ENCODE peak calls at places on chromosomes 16 and 17, in eight cellular contexts. One of them, this sample, is unnamed.

GRCh38 chr17:61456688-61457225 is 4.5 kb downstream of the TBX4 start:
- DNase-seq in heart right ventricle: no peak
- DNase-seq in dorsolateral prefrontal cortex: no peak
- DNase-seq in psoas muscle: no peak
- DNase-seq in GM23338: no peak
- DNase-seq in AG04450: no peak
- DNase-seq in CD4-positive, CD25-positive, alpha-beta regulatory T cell: no peak
- DNase-seq in aorta: no peak
- DNase-seq in this sample: no peak

GRCh38 chr17:28247671-28248556 is 71.1 kb upstream of the TMEM97 start:
- DNase-seq in heart right ventricle: no peak
- DNase-seq in dorsolateral prefrontal cortex: no peak
- DNase-seq in psoas muscle: no peak
- DNase-seq in GM23338: peak; percentile 48
- DNase-seq in AG04450: no peak
- DNase-seq in CD4-positive, CD25-positive, alpha-beta regulatory T cell: no peak
- DNase-seq in aorta: peak; percentile 33
- DNase-seq in this sample: no peak

GRCh38 chr17:78716814-78717393 is 65.2 kb downstream of the CYTH1 start:
- DNase-seq in heart right ventricle: peak; percentile 73
- DNase-seq in dorsolateral prefrontal cortex: peak; percentile 93
- DNase-seq in psoas muscle: peak; percentile 76
- DNase-seq in GM23338: peak; percentile 36
- DNase-seq in AG04450: no peak
- DNase-seq in CD4-positive, CD25-positive, alpha-beta regulatory T cell: peak; percentile 30
- DNase-seq in aorta: peak; percentile 62
- DNase-seq in this sample: peak; percentile 29

GRCh38 chr17:78164748-78165607 is 3.4 kb upstream of the SYNGR2 start:
- DNase-seq in heart right ventricle: no peak
- DNase-seq in dorsolateral prefrontal cortex: no peak
- DNase-seq in psoas muscle: no peak
- DNase-seq in GM23338: no peak
- DNase-seq in AG04450: no peak
- DNase-seq in CD4-positive, CD25-positive, alpha-beta regulatory T cell: no peak
- DNase-seq in aorta: no peak
- DNase-seq in this sample: no peak

GRCh38 chr16:55376045-55376444 is 52.0 kb downstream of the IRX6 start:
- DNase-seq in heart right ventricle: no peak
- DNase-seq in dorsolateral prefrontal cortex: no peak
- DNase-seq in psoas muscle: no peak
- DNase-seq in GM23338: no peak
- DNase-seq in AG04450: no peak
- DNase-seq in CD4-positive, CD25-positive, alpha-beta regulatory T cell: no peak
- DNase-seq in aorta: no peak
- DNase-seq in this sample: no peak

GRCh38 chr17:39739020-39739884 is 1.5 kb downstream of the GRB7 start:
- DNase-seq in heart right ventricle: no peak
- DNase-seq in dorsolateral prefrontal cortex: no peak
- DNase-seq in psoas muscle: no peak
- DNase-seq in GM23338: peak; percentile 93
- DNase-seq in AG04450: no peak
- DNase-seq in CD4-positive, CD25-positive, alpha-beta regulatory T cell: no peak
- DNase-seq in aorta: peak; percentile 53
- DNase-seq in this sample: no peak

GRCh38 chr16:70749681-70750601 is 51.0 kb downstream of the VAC14 start:
- DNase-seq in heart right ventricle: no peak
- DNase-seq in dorsolateral prefrontal cortex: no peak
- DNase-seq in psoas muscle: no peak
- DNase-seq in GM23338: peak; percentile 37
- DNase-seq in AG04450: no peak
- DNase-seq in CD4-positive, CD25-positive, alpha-beta regulatory T cell: no peak
- DNase-seq in aorta: no peak
- DNase-seq in this sample: no peak

GRCh38 chr16:3769013-3769412 is 51.7 kb upstream of the TRAP1 start:
- DNase-seq in heart right ventricle: no peak
- DNase-seq in dorsolateral prefrontal cortex: no peak
- DNase-seq in psoas muscle: no peak
- DNase-seq in GM23338: no peak
- DNase-seq in AG04450: no peak
- DNase-seq in CD4-positive, CD25-positive, alpha-beta regulatory T cell: no peak
- DNase-seq in aorta: no peak
- DNase-seq in this sample: no peak

GRCh38 chr16:11682655-11683096 is 14.4 kb downstream of the SNN start:
- DNase-seq in heart right ventricle: no peak
- DNase-seq in dorsolateral prefrontal cortex: no peak
- DNase-seq in psoas muscle: no peak
- DNase-seq in GM23338: no peak
- DNase-seq in AG04450: peak; percentile 83
- DNase-seq in CD4-positive, CD25-positive, alpha-beta regulatory T cell: no peak
- DNase-seq in aorta: no peak
- DNase-seq in this sample: no peak

GRCh38 chr17:6108382-6108781 is 38.2 kb downstream of the WSCD1 start:
- DNase-seq in heart right ventricle: no peak
- DNase-seq in dorsolateral prefrontal cortex: no peak
- DNase-seq in psoas muscle: no peak
- DNase-seq in GM23338: no peak
- DNase-seq in AG04450: no peak
- DNase-seq in CD4-positive, CD25-positive, alpha-beta regulatory T cell: no peak
- DNase-seq in aorta: no peak
- DNase-seq in this sample: no peak

GRCh38 chr17:46793541-46793940 is 25.0 kb downstream of the WNT3 start:
- DNase-seq in heart right ventricle: no peak
- DNase-seq in dorsolateral prefrontal cortex: no peak
- DNase-seq in psoas muscle: no peak
- DNase-seq in GM23338: no peak
- DNase-seq in AG04450: no peak
- DNase-seq in CD4-positive, CD25-positive, alpha-beta regulatory T cell: no peak
- DNase-seq in aorta: no peak
- DNase-seq in this sample: no peak

GRCh38 chr16:89476811-89477261 is 13.5 kb downstream of the ANKRD11 start:
- DNase-seq in heart right ventricle: no peak
- DNase-seq in dorsolateral prefrontal cortex: no peak
- DNase-seq in psoas muscle: no peak
- DNase-seq in GM23338: no peak
- DNase-seq in AG04450: no peak
- DNase-seq in CD4-positive, CD25-positive, alpha-beta regulatory T cell: no peak
- DNase-seq in aorta: no peak
- DNase-seq in this sample: no peak

GRCh38 chr17:6110592-6110991 is 40.4 kb downstream of the WSCD1 start:
- DNase-seq in heart right ventricle: no peak
- DNase-seq in dorsolateral prefrontal cortex: no peak
- DNase-seq in psoas muscle: no peak
- DNase-seq in GM23338: no peak
- DNase-seq in AG04450: no peak
- DNase-seq in CD4-positive, CD25-positive, alpha-beta regulatory T cell: no peak
- DNase-seq in aorta: no peak
- DNase-seq in this sample: no peak

GRCh38 chr17:59838196-59838911 is 54.4 kb downstream of the TUBD1 start:
- DNase-seq in heart right ventricle: no peak
- DNase-seq in dorsolateral prefrontal cortex: no peak
- DNase-seq in psoas muscle: no peak
- DNase-seq in GM23338: no peak
- DNase-seq in AG04450: no peak
- DNase-seq in CD4-positive, CD25-positive, alpha-beta regulatory T cell: peak; percentile 78
- DNase-seq in aorta: no peak
- DNase-seq in this sample: peak; percentile 52

GRCh38 chr17:7238418-7239090 is 703 bp downstream of the PHF23 start:
- DNase-seq in heart right ventricle: peak; percentile 34
- DNase-seq in dorsolateral prefrontal cortex: no peak
- DNase-seq in psoas muscle: no peak
- DNase-seq in GM23338: no peak
- DNase-seq in AG04450: no peak
- DNase-seq in CD4-positive, CD25-positive, alpha-beta regulatory T cell: peak; percentile 66
- DNase-seq in aorta: peak; percentile 57
- DNase-seq in this sample: peak; percentile 36

GRCh38 chr17:66915792-66916191 is 48.7 kb upstream of the CACNG4 start:
- DNase-seq in heart right ventricle: no peak
- DNase-seq in dorsolateral prefrontal cortex: no peak
- DNase-seq in psoas muscle: no peak
- DNase-seq in GM23338: no peak
- DNase-seq in AG04450: no peak
- DNase-seq in CD4-positive, CD25-positive, alpha-beta regulatory T cell: no peak
- DNase-seq in aorta: no peak
- DNase-seq in this sample: no peak

GRCh38 chr16:1363501-1364041 is 11.8 kb downstream of the GNPTG start:
- DNase-seq in heart right ventricle: peak; percentile 58
- DNase-seq in dorsolateral prefrontal cortex: no peak
- DNase-seq in psoas muscle: peak; percentile 62
- DNase-seq in GM23338: peak; percentile 79
- DNase-seq in AG04450: no peak
- DNase-seq in CD4-positive, CD25-positive, alpha-beta regulatory T cell: peak; percentile 72
- DNase-seq in aorta: no peak
- DNase-seq in this sample: peak; percentile 71

GRCh38 chr16:54812229-54812628 is 118.4 kb upstream of the IRX5 start:
- DNase-seq in heart right ventricle: no peak
- DNase-seq in dorsolateral prefrontal cortex: no peak
- DNase-seq in psoas muscle: no peak
- DNase-seq in GM23338: no peak
- DNase-seq in AG04450: no peak
- DNase-seq in CD4-positive, CD25-positive, alpha-beta regulatory T cell: no peak
- DNase-seq in aorta: no peak
- DNase-seq in this sample: no peak

GRCh38 chr16:50474138-50474537 is 74.1 kb upstream of the NKD1 start:
- DNase-seq in heart right ventricle: no peak
- DNase-seq in dorsolateral prefrontal cortex: no peak
- DNase-seq in psoas muscle: no peak
- DNase-seq in GM23338: no peak
- DNase-seq in AG04450: no peak
- DNase-seq in CD4-positive, CD25-positive, alpha-beta regulatory T cell: no peak
- DNase-seq in aorta: no peak
- DNase-seq in this sample: no peak

GRCh38 chr16:84138824-84139627 is 6.0 kb downstream of the HSDL1 start:
- DNase-seq in heart right ventricle: no peak
- DNase-seq in dorsolateral prefrontal cortex: no peak
- DNase-seq in psoas muscle: peak; percentile 42
- DNase-seq in GM23338: peak; percentile 49
- DNase-seq in AG04450: no peak
- DNase-seq in CD4-positive, CD25-positive, alpha-beta regulatory T cell: peak; percentile 46
- DNase-seq in aorta: no peak
- DNase-seq in this sample: no peak

GRCh38 chr17:39677581-39678339 is 9.5 kb downstream of the PNMT start:
- DNase-seq in heart right ventricle: peak; percentile 80
- DNase-seq in dorsolateral prefrontal cortex: peak; percentile 67
- DNase-seq in psoas muscle: peak; percentile 75
- DNase-seq in GM23338: no peak
- DNase-seq in AG04450: no peak
- DNase-seq in CD4-positive, CD25-positive, alpha-beta regulatory T cell: no peak
- DNase-seq in aorta: peak; percentile 89
- DNase-seq in this sample: no peak

GRCh38 chr17:41347872-41348760 is 2.5 kb downstream of the KRT33A start:
- DNase-seq in heart right ventricle: no peak
- DNase-seq in dorsolateral prefrontal cortex: no peak
- DNase-seq in psoas muscle: no peak
- DNase-seq in GM23338: no peak
- DNase-seq in AG04450: no peak
- DNase-seq in CD4-positive, CD25-positive, alpha-beta regulatory T cell: no peak
- DNase-seq in aorta: no peak
- DNase-seq in this sample: no peak

GRCh38 chr16:82067042-82067809 is 32.2 kb downstream of the HSD17B2 start:
- DNase-seq in heart right ventricle: no peak
- DNase-seq in dorsolateral prefrontal cortex: no peak
- DNase-seq in psoas muscle: no peak
- DNase-seq in GM23338: no peak
- DNase-seq in AG04450: no peak
- DNase-seq in CD4-positive, CD25-positive, alpha-beta regulatory T cell: no peak
- DNase-seq in aorta: no peak
- DNase-seq in this sample: no peak

GRCh38 chr16:24075929-24076716 is 180.0 kb upstream of the CACNG3 start:
- DNase-seq in heart right ventricle: no peak
- DNase-seq in dorsolateral prefrontal cortex: peak; percentile 17
- DNase-seq in psoas muscle: no peak
- DNase-seq in GM23338: peak; percentile 22
- DNase-seq in AG04450: no peak
- DNase-seq in CD4-positive, CD25-positive, alpha-beta regulatory T cell: peak; percentile 19
- DNase-seq in aorta: no peak
- DNase-seq in this sample: no peak

GRCh38 chr16:49698416-49698815 is 157.5 kb downstream of the ZNF423 start:
- DNase-seq in heart right ventricle: peak; percentile 61
- DNase-seq in dorsolateral prefrontal cortex: no peak
- DNase-seq in psoas muscle: no peak
- DNase-seq in GM23338: peak; percentile 64
- DNase-seq in AG04450: no peak
- DNase-seq in CD4-positive, CD25-positive, alpha-beta regulatory T cell: no peak
- DNase-seq in aorta: peak; percentile 73
- DNase-seq in this sample: no peak

GRCh38 chr17:43403846-43404245 is 5.1 kb downstream of the ARL4D start:
- DNase-seq in heart right ventricle: no peak
- DNase-seq in dorsolateral prefrontal cortex: no peak
- DNase-seq in psoas muscle: no peak
- DNase-seq in GM23338: no peak
- DNase-seq in AG04450: no peak
- DNase-seq in CD4-positive, CD25-positive, alpha-beta regulatory T cell: no peak
- DNase-seq in aorta: no peak
- DNase-seq in this sample: no peak

GRCh38 chr17:4440690-4441686 is 7.2 kb downstream of the SPNS3 start:
- DNase-seq in heart right ventricle: no peak
- DNase-seq in dorsolateral prefrontal cortex: no peak
- DNase-seq in psoas muscle: no peak
- DNase-seq in GM23338: no peak
- DNase-seq in AG04450: no peak
- DNase-seq in CD4-positive, CD25-positive, alpha-beta regulatory T cell: no peak
- DNase-seq in aorta: no peak
- DNase-seq in this sample: no peak

GRCh38 chr17:82000803-82001649 is 21.7 kb downstream of the CENPX start:
- DNase-seq in heart right ventricle: no peak
- DNase-seq in dorsolateral prefrontal cortex: no peak
- DNase-seq in psoas muscle: no peak
- DNase-seq in GM23338: no peak
- DNase-seq in AG04450: no peak
- DNase-seq in CD4-positive, CD25-positive, alpha-beta regulatory T cell: no peak
- DNase-seq in aorta: no peak
- DNase-seq in this sample: no peak
- H3K27ac ChIP-seq in heart right ventricle: no peak overlapping the region
- H3K27ac ChIP-seq in dorsolateral prefrontal cortex: no peak overlapping the region
- H3K27ac ChIP-seq in psoas muscle: peak overlapping the region; percentile 75
- H3K27ac ChIP-seq in GM23338: no peak overlapping the region
- H3K27ac ChIP-seq in AG04450: no peak overlapping the region
- H3K27ac ChIP-seq in CD4-positive, CD25-positive, alpha-beta regulatory T cell: no peak overlapping the region
- H3K27ac ChIP-seq in aorta: no peak overlapping the region
- H3K27ac ChIP-seq in this sample: no peak overlapping the region

GRCh38 chr17:63140255-63140654 is 174.2 kb downstream of the TANC2 start:
- DNase-seq in heart right ventricle: no peak
- DNase-seq in dorsolateral prefrontal cortex: no peak
- DNase-seq in psoas muscle: no peak
- DNase-seq in GM23338: no peak
- DNase-seq in AG04450: no peak
- DNase-seq in CD4-positive, CD25-positive, alpha-beta regulatory T cell: peak; percentile 34
- DNase-seq in aorta: peak; percentile 50
- DNase-seq in this sample: no peak
- H3K27ac ChIP-seq in heart right ventricle: no peak overlapping the region
- H3K27ac ChIP-seq in dorsolateral prefrontal cortex: peak overlapping the region; percentile 60
- H3K27ac ChIP-seq in psoas muscle: no peak overlapping the region
- H3K27ac ChIP-seq in GM23338: no peak overlapping the region
- H3K27ac ChIP-seq in AG04450: no peak overlapping the region
- H3K27ac ChIP-seq in CD4-positive, CD25-positive, alpha-beta regulatory T cell: no peak overlapping the region
- H3K27ac ChIP-seq in aorta: no peak overlapping the region
- H3K27ac ChIP-seq in this sample: no peak overlapping the region

GRCh38 chr17:35795007-35795870 is at the start of gene MMP28:
- DNase-seq in heart right ventricle: peak; percentile 57
- DNase-seq in dorsolateral prefrontal cortex: no peak
- DNase-seq in psoas muscle: peak; percentile 50
- DNase-seq in GM23338: peak; percentile 69
- DNase-seq in AG04450: no peak
- DNase-seq in CD4-positive, CD25-positive, alpha-beta regulatory T cell: peak; percentile 47
- DNase-seq in aorta: no peak
- DNase-seq in this sample: peak; percentile 18
- H3K27ac ChIP-seq in heart right ventricle: no peak within 1 kb of the TSS
- H3K27ac ChIP-seq in dorsolateral prefrontal cortex: no peak within 1 kb of the TSS
- H3K27ac ChIP-seq in psoas muscle: no peak within 1 kb of the TSS
- H3K27ac ChIP-seq in GM23338: no peak within 1 kb of the TSS
- H3K27ac ChIP-seq in AG04450: no peak within 1 kb of the TSS
- H3K27ac ChIP-seq in CD4-positive, CD25-positive, alpha-beta regulatory T cell: no peak within 1 kb of the TSS
- H3K27ac ChIP-seq in aorta: no peak within 1 kb of the TSS
- H3K27ac ChIP-seq in this sample: no peak within 1 kb of the TSS

GRCh38 chr16:68064791-68065365 is 20.3 kb upstream of the NFATC3 start:
- DNase-seq in heart right ventricle: peak; percentile 66
- DNase-seq in dorsolateral prefrontal cortex: peak; percentile 40
- DNase-seq in psoas muscle: peak; percentile 78
- DNase-seq in GM23338: peak; percentile 82
- DNase-seq in AG04450: no peak
- DNase-seq in CD4-positive, CD25-positive, alpha-beta regulatory T cell: peak; percentile 80
- DNase-seq in aorta: peak; percentile 82
- DNase-seq in this sample: peak; percentile 68
- H3K27ac ChIP-seq in heart right ventricle: peak overlapping the region; percentile 75
- H3K27ac ChIP-seq in dorsolateral prefrontal cortex: no peak overlapping the region
- H3K27ac ChIP-seq in psoas muscle: peak overlapping the region; percentile 92
- H3K27ac ChIP-seq in GM23338: no peak overlapping the region
- H3K27ac ChIP-seq in AG04450: peak overlapping the region; percentile 73
- H3K27ac ChIP-seq in CD4-positive, CD25-positive, alpha-beta regulatory T cell: peak overlapping the region; percentile 43
- H3K27ac ChIP-seq in aorta: peak overlapping the region; percentile 93
- H3K27ac ChIP-seq in this sample: peak overlapping the region; percentile 42